ENCODE peak calls at places on chromosomes 2 and 18, in nine cellular contexts. S is LHCN-M2; V is chondrocyte; W is Calu3; Y is stomach; X is HuH-7.5; B is activated T-cell treated with anti-CD3 and anti-CD28 coated beads, Interleukin-2, amount 50 U/mL, for 4 hours; E is NCI-H2081; A is epithelial cell of esophagus. D is an unnamed sample.

GRCh38 chr2:113127646-113128385 is 418 bp downstream of the IL1RN start:
- DNase-seq in S (no peak), V (no peak), W (no peak), Y (no peak), X (no peak), B (no peak), E (no peak), A (no peak), D (no peak)

GRCh38 chr2:96116879-96117533 is 635 bp upstream of the ADRA2B start:
- DNase-seq in S (peak), V (peak), W (peak), Y (peak), X (peak), B (peak), E (peak), A (peak), D (peak)

GRCh38 chr18:30432349-30432748 is 610.2 kb downstream of the DSC3 start:
- DNase-seq in S (no peak), V (no peak), W (no peak), Y (no peak), X (no peak), B (no peak), E (no peak), A (no peak), D (no peak)

GRCh38 chr2:18918280-18918679 is 328.9 kb upstream of the NT5C1B start:
- DNase-seq in S (no peak), V (no peak), W (no peak), Y (no peak), X (no peak), B (no peak), E (no peak), A (no peak), D (no peak)

GRCh38 chr2:149076863-149077412 is 38.4 kb downstream of the LYPD6B start:
- DNase-seq in S (no peak), V (no peak), W (no peak), Y (no peak), X (no peak), B (no peak), E (no peak), A (no peak), D (peak)

GRCh38 chr2:127124426-127124825 is 17.5 kb upstream of the BIN1 start:
- DNase-seq in S (no peak), V (no peak), W (no peak), Y (no peak), X (no peak), B (no peak), E (no peak), A (no peak), D (peak)

GRCh38 chr2:71850306-71850801 is 297.3 kb downstream of the CYP26B1 start:
- DNase-seq in S (no peak), V (no peak), W (no peak), Y (no peak), X (no peak), B (no peak), E (no peak), A (no peak), D (no peak)

GRCh38 chr2:17273066-17273465 is 245.2 kb downstream of the RAD51AP2 start:
- DNase-seq in S (no peak), V (no peak), W (peak), Y (no peak), X (no peak), B (no peak), E (no peak), A (no peak), D (peak)

GRCh38 chr18:21897811-21898210 is 157.2 kb downstream of the MIB1 start:
- DNase-seq in S (peak), V (no peak), W (peak), Y (peak), X (peak), B (no peak), E (peak), A (peak), D (peak)

GRCh38 chr2:200356794-200357472 is 50.4 kb downstream of the SPATS2L start:
- DNase-seq in S (peak), V (no peak), W (no peak), Y (no peak), X (no peak), B (no peak), E (no peak), A (no peak), D (peak)

GRCh38 chr18:34153711-34154110 is 71.0 kb downstream of the NOL4 start:
- DNase-seq in S (peak), V (no peak), W (peak), Y (no peak), X (no peak), B (no peak), E (peak), A (no peak), D (peak)

GRCh38 chr18:50849448-50849847 is 29.5 kb upstream of the ME2 start:
- DNase-seq in S (no peak), V (no peak), W (no peak), Y (no peak), X (no peak), B (no peak), E (no peak), A (no peak), D (no peak)

GRCh38 chr2:75375646-75376582 is 176.6 kb upstream of the TACR1 start:
- DNase-seq in S (peak), V (no peak), W (no peak), Y (no peak), X (no peak), B (no peak), E (peak), A (peak), D (no peak)

GRCh38 chr18:32937007-32937540 is 164.3 kb upstream of the KLHL14 start:
- DNase-seq in S (no peak), V (no peak), W (no peak), Y (no peak), X (no peak), B (no peak), E (no peak), A (no peak), D (peak)

GRCh38 chr2:101119431-101119830 is 31.8 kb downstream of the TBC1D8 start:
- DNase-seq in S (peak), V (no peak), W (peak), Y (peak), X (no peak), B (no peak), E (no peak), A (peak), D (no peak)

GRCh38 chr18:55464581-55464980 is 123.4 kb downstream of the TCF4 start:
- DNase-seq in S (no peak), V (no peak), W (no peak), Y (no peak), X (no peak), B (no peak), E (no peak), A (no peak), D (no peak)

GRCh38 chr2:230589497-230590015 is 123.1 kb upstream of the CAB39 start:
- DNase-seq in S (no peak), V (no peak), W (no peak), Y (no peak), X (no peak), B (no peak), E (no peak), A (no peak), D (no peak)

GRCh38 chr2:1205853-1206252 is 207.4 kb upstream of the TPO start:
- DNase-seq in S (no peak), V (no peak), W (no peak), Y (no peak), X (no peak), B (no peak), E (no peak), A (no peak), D (no peak)

GRCh38 chr18:58080516-58080915 is 36.5 kb downstream of the NEDD4L start:
- DNase-seq in S (no peak), V (no peak), W (no peak), Y (no peak), X (no peak), B (no peak), E (no peak), A (peak), D (no peak)

GRCh38 chr2:232707076-232707475 is 9.9 kb downstream of the GIGYF2 start:
- DNase-seq in S (no peak), V (no peak), W (no peak), Y (no peak), X (no peak), B (no peak), E (no peak), A (no peak), D (no peak)

GRCh38 chr2:218880749-218881594 is at the start of gene WNT10A:
- DNase-seq in S (no peak), V (peak), W (no peak), Y (no peak), X (no peak), B (no peak), E (no peak), A (no peak), D (no peak)

GRCh38 chr18:25962176-25962575 is 128.2 kb downstream of the SS18 start:
- DNase-seq in S (no peak), V (no peak), W (no peak), Y (no peak), X (no peak), B (no peak), E (no peak), A (no peak), D (no peak)

GRCh38 chr18:54163458-54163857 is 61.0 kb downstream of the MBD2 start:
- DNase-seq in S (peak), V (no peak), W (no peak), Y (no peak), X (no peak), B (no peak), E (no peak), A (peak), D (peak)

GRCh38 chr2:11764359-11764758 is 17.9 kb downstream of the LPIN1 start:
- DNase-seq in S (no peak), V (no peak), W (no peak), Y (peak), X (peak), B (no peak), E (peak), A (no peak), D (no peak)

GRCh38 chr2:110115291-110116032 is at the start of gene MALL:
- DNase-seq in S (no peak), V (no peak), W (peak), Y (peak), X (peak), B (no peak), E (no peak), A (peak), D (peak)

GRCh38 chr2:113155331-113155730 is 18.4 kb upstream of the PSD4 start:
- DNase-seq in S (no peak), V (no peak), W (no peak), Y (no peak), X (no peak), B (no peak), E (no peak), A (no peak), D (no peak)

GRCh38 chr2:61015971-61016370 is 1.5 kb upstream of the PEX13 start:
- DNase-seq in S (no peak), V (no peak), W (no peak), Y (no peak), X (no peak), B (no peak), E (no peak), A (peak), D (peak)

GRCh38 chr2:120451334-120451733 is 105.4 kb downstream of the INHBB start:
- DNase-seq in S (no peak), V (peak), W (no peak), Y (no peak), X (no peak), B (no peak), E (no peak), A (no peak), D (no peak)

GRCh38 chr2:171706152-171706803 is 19.0 kb downstream of the DYNC1I2 start:
- DNase-seq in S (peak), V (no peak), W (no peak), Y (no peak), X (no peak), B (no peak), E (peak), A (peak), D (no peak)

GRCh38 chr2:239162141-239162821 is 238.5 kb downstream of the HDAC4 start:
- DNase-seq in S (no peak), V (peak), W (no peak), Y (no peak), X (no peak), B (no peak), E (no peak), A (no peak), D (no peak)

GRCh38 chr18:50590625-50591024 is 30.7 kb downstream of the MAPK4 start:
- DNase-seq in S (no peak), V (no peak), W (no peak), Y (no peak), X (no peak), B (no peak), E (peak), A (no peak), D (no peak)

D was measured in kidney tubule cell.